ENCODE peak calls at places on chromosomes 6 and 20, in five cellular contexts. A is NCI-H1105; K is NAMALWA; V is stimulated activated CD8-positive, alpha-beta memory T cell treated with anti-CD3 and anti-CD28 coated beads, Interleukin-4, amount 100 ng/mL, for 4 hours; T is ovary. F is an unnamed sample.

GRCh38 chr6:35203680-35204079 is 10.1 kb upstream of the SCUBE3 start:
- DNase-seq in A (no peak), K (no peak), V (no peak), T (no peak), F (no peak)

GRCh38 chr6:32153252-32153834 is 598 bp upstream of the PPT2 start:
- DNase-seq in A (no peak), K (no peak), V (no peak), T (peak), F (no peak)

GRCh38 chr6:144063744-144064401 is 31.5 kb downstream of the SF3B5 start:
- DNase-seq in A (peak), K (peak), V (peak), T (peak), F (peak)

GRCh38 chr6:84643778-84644177 is 120.6 kb downstream of the TBX18 start:
- DNase-seq in A (no peak), K (no peak), V (no peak), T (no peak), F (no peak)

GRCh38 chr6:107061125-107062020 is 33.4 kb downstream of the MTRES1 start:
- DNase-seq in A (no peak), K (no peak), V (no peak), T (no peak), F (no peak)

GRCh38 chr6:27791182-27791939 is 120.8 kb downstream of the OR2B2 start:
- DNase-seq in A (peak), K (peak), V (no peak), T (peak), F (no peak)

GRCh38 chr20:846894-847278 is 13.4 kb downstream of the FAM110A start:
- DNase-seq in A (no peak), K (peak), V (peak), T (no peak), F (no peak)

GRCh38 chr6:33707771-33708170 is 3.7 kb downstream of the UQCC2 start:
- DNase-seq in A (no peak), K (no peak), V (no peak), T (no peak), F (no peak)

GRCh38 chr6:14066782-14067406 is 50.7 kb upstream of the CD83 start:
- DNase-seq in A (peak), K (peak), V (no peak), T (no peak), F (no peak)

GRCh38 chr20:23565503-23566056 is 2.7 kb downstream of the CST9L start:
- DNase-seq in A (no peak), K (no peak), V (no peak), T (no peak), F (no peak)

GRCh38 chr6:80771941-80772340 is 665.5 kb downstream of the BCKDHB start:
- DNase-seq in A (no peak), K (no peak), V (no peak), T (no peak), F (no peak)

GRCh38 chr20:49140834-49141233 is 47.3 kb downstream of the STAU1 start:
- DNase-seq in A (no peak), K (no peak), V (no peak), T (no peak), F (no peak)

GRCh38 chr6:166627875-166628849 is 1.1 kb upstream of the RPS6KA2 start:
- DNase-seq in A (peak), K (peak), V (peak), T (peak), F (no peak)

F was measured in stimulated activated CD4-positive, alpha-beta T cell treated with anti-CD3 and anti-CD28 coated beads, Interleukin-1b, Interleukin-23, amount 100 ng/mL, for 1 hour.